ENCODE peak calls at places on chromosomes 6 and 20, in seven cellular contexts. W, Q, V, M, A, S and I are unnamed samples.

GRCh38 chr6:50899306-50899840 is 80.7 kb downstream of the TFAP2B start:
- DNase-seq in A (no peak), W (no peak), S (no peak), Q (no peak), V (no peak), M (no peak), I (no peak)

GRCh38 chr20:21808863-21809664 is 103.6 kb downstream of the PAX1 start:
- DNase-seq in V (peak), M (peak), S (peak), A (no peak), Q (peak), W (peak), I (peak)

GRCh38 chr6:105428342-105428957 is 25.6 kb upstream of the PREP start:
- DNase-seq in A (no peak), V (no peak), M (no peak), W (no peak), Q (no peak), S (peak), I (no peak)

GRCh38 chr6:90701146-90701781 is 114.4 kb upstream of the MAP3K7 start:
- DNase-seq in M (no peak), Q (no peak), A (peak), W (no peak), V (peak), S (no peak), I (no peak)

GRCh38 chr6:140253096-140253495 is 878.6 kb upstream of the CITED2 start:
- DNase-seq in S (no peak), M (no peak), W (no peak), Q (no peak), V (no peak), A (no peak), I (no peak)

GRCh38 chr20:20259534-20259933 is 108.4 kb upstream of the INSM1 start:
- DNase-seq in W (no peak), M (no peak), S (no peak), A (no peak), V (no peak), Q (no peak), I (no peak)

GRCh38 chr6:71419217-71419953 is 130.8 kb downstream of the OGFRL1 start:
- DNase-seq in Q (no peak), W (no peak), V (no peak), A (peak), M (no peak), S (no peak), I (no peak)

GRCh38 chr6:149921361-149921760 is 1.6 kb downstream of the RAET1G start:
- DNase-seq in Q (no peak), V (no peak), W (no peak), S (no peak), A (no peak), M (no peak), I (no peak)

GRCh38 chr6:42429042-42429574 is 22.6 kb downstream of the TRERF1 start:
- DNase-seq in V (no peak), Q (no peak), M (no peak), A (no peak), S (no peak), W (no peak), I (no peak)